ENCODE peak calls at places on chromosomes 11 and 22, in six cellular contexts. N is anterior cingulate cortex; R is neural progenitor cell; Q is NCI-H1105; U is NCI-H446; O is activated CD4-positive, CD25-positive, alpha-beta regulatory T cell treated with anti-CD3 and anti-CD28 coated beads, Interleukin-2, amount 50 U/mL, for 72 hours. D is an unnamed sample.

GRCh38 chr11:102421262-102421661 is 31.3 kb downstream of the TMEM123 start:
- DNase-seq in N (no peak), R (no peak), Q (peak), U (no peak), O (no peak), D (no peak)

GRCh38 chr11:45556851-45557707 is 108.3 kb downstream of the CHST1 start:
- DNase-seq in N (no peak), R (no peak), Q (no peak), U (no peak), O (no peak), D (no peak)

GRCh38 chr11:64583296-64584262 is 7.4 kb upstream of the SLC22A12 start:
- DNase-seq in N (no peak), R (no peak), Q (no peak), U (no peak), O (no peak), D (no peak)

GRCh38 chr22:17773606-17774205 is 563 bp downstream of the BID start:
- DNase-seq in N (no peak), R (peak), Q (peak), U (no peak), O (peak), D (no peak)

GRCh38 chr11:34570584-34570983 is 50.3 kb upstream of the EHF start:
- DNase-seq in N (no peak), R (no peak), Q (no peak), U (no peak), O (no peak), D (no peak)

GRCh38 chr11:1943977-1944376 is 3.2 kb upstream of the MRPL23 start:
- DNase-seq in N (no peak), R (no peak), Q (peak), U (no peak), O (peak), D (no peak)

GRCh38 chr11:104968365-104968855 is at the start of gene CASP4:
- DNase-seq in N (no peak), R (no peak), Q (peak), U (no peak), O (no peak), D (peak)

GRCh38 chr22:45604239-45604711 is 67.4 kb upstream of the ATXN10 start:
- DNase-seq in N (no peak), R (no peak), Q (no peak), U (no peak), O (no peak), D (no peak)

GRCh38 chr11:65781152-65781961 is 581 bp upstream of the AP5B1 start:
- DNase-seq in N (no peak), R (peak), Q (no peak), U (no peak), O (no peak), D (no peak)

GRCh38 chr11:93729129-93729616 is 12.1 kb downstream of the TAF1D start:
- DNase-seq in N (no peak), R (no peak), Q (no peak), U (no peak), O (no peak), D (no peak)

GRCh38 chr11:128336203-128336602 is 251.2 kb downstream of the ETS1 start:
- DNase-seq in N (no peak), R (no peak), Q (no peak), U (no peak), O (no peak), D (peak)

GRCh38 chr11:123590296-123590912 is 64.0 kb downstream of the SCN3B start:
- DNase-seq in N (no peak), R (no peak), Q (no peak), U (no peak), O (no peak), D (peak)

GRCh38 chr11:1226981-1227550 is 4.2 kb downstream of the MUC5B start:
- DNase-seq in N (no peak), R (peak), Q (no peak), U (no peak), O (peak), D (no peak)

GRCh38 chr22:46361861-46362220 is 26.3 kb downstream of the TRMU start:
- DNase-seq in N (no peak), R (no peak), Q (no peak), U (no peak), O (no peak), D (no peak)